ENCODE peak calls at places on chromosomes 13 and 19, in five cellular contexts. N, S, U, Y and O are unnamed samples.

GRCh38 chr13:46896346-46897138 is at the start of gene HTR2A:
- DNase-seq in N (peak), S (peak), U (no peak), Y (no peak), O (peak)

GRCh38 chr19:55379161-55379560 is 2.5 kb downstream of the TMEM190 start:
- DNase-seq in N (no peak), S (no peak), U (no peak), Y (no peak), O (no peak)

GRCh38 chr13:42102961-42103688 is 54.7 kb downstream of the DGKH start:
- DNase-seq in N (no peak), S (no peak), U (no peak), Y (no peak), O (no peak)

GRCh38 chr13:33547035-33547434 is 261.5 kb upstream of the STARD13 start:
- DNase-seq in N (no peak), S (no peak), U (no peak), Y (no peak), O (no peak)

GRCh38 chr13:110475550-110476219 is 85.8 kb downstream of the RAB20 start:
- DNase-seq in N (no peak), S (no peak), U (no peak), Y (no peak), O (no peak)

GRCh38 chr19:46271488-46272197 is 25.2 kb upstream of the HIF3A start:
- DNase-seq in N (no peak), S (no peak), U (no peak), Y (no peak), O (no peak)

GRCh38 chr19:47228937-47229673 is 1.9 kb downstream of the BBC3 start:
- DNase-seq in N (no peak), S (no peak), U (no peak), Y (no peak), O (peak)

GRCh38 chr19:16441661-16442071 is 30.1 kb downstream of the EPS15L1 start:
- DNase-seq in N (no peak), S (no peak), U (no peak), Y (no peak), O (no peak)

GRCh38 chr13:72651196-72651595 is 76.2 kb downstream of the MZT1 start:
- DNase-seq in N (no peak), S (no peak), U (no peak), Y (no peak), O (no peak)

GRCh38 chr19:28885965-28886364 is 327.0 kb downstream of the UQCRFS1 start:
- DNase-seq in N (no peak), S (no peak), U (no peak), Y (no peak), O (no peak)

GRCh38 chr19:15452111-15453047 is 2.6 kb upstream of the WIZ start:
- DNase-seq in N (peak), S (peak), U (peak), Y (no peak), O (peak)

GRCh38 chr13:33870046-33870668 is 52.2 kb downstream of the RFC3 start:
- DNase-seq in N (no peak), S (no peak), U (no peak), Y (no peak), O (no peak)

GRCh38 chr13:34116651-34117050 is 298.7 kb downstream of the RFC3 start:
- DNase-seq in N (no peak), S (no peak), U (no peak), Y (no peak), O (no peak)

GRCh38 chr19:5935473-5936307 is 21.6 kb downstream of the CAPS start:
- DNase-seq in N (no peak), S (no peak), U (no peak), Y (no peak), O (no peak)

GRCh38 chr13:50592412-50593145 is 250.9 kb downstream of the DLEU7 start:
- DNase-seq in N (no peak), S (no peak), U (no peak), Y (no peak), O (no peak)

GRCh38 chr19:8445488-8446001 is 770 bp downstream of the HNRNPM start:
- DNase-seq in N (peak), S (peak), U (no peak), Y (no peak), O (peak)

GRCh38 chr13:107020393-107020792 is 452.5 kb upstream of the ARGLU1 start:
- DNase-seq in N (no peak), S (no peak), U (no peak), Y (no peak), O (no peak)

GRCh38 chr13:112204881-112205327 is 138.0 kb downstream of the SOX1 start:
- DNase-seq in N (no peak), S (no peak), U (no peak), Y (no peak), O (no peak)

GRCh38 chr19:5588906-5589676 is 21.3 kb upstream of the TINCR start:
- DNase-seq in N (no peak), S (peak), U (no peak), Y (no peak), O (no peak)

GRCh38 chr19:48633148-48634035 is 3.8 kb downstream of the DBP start:
- DNase-seq in N (no peak), S (no peak), U (no peak), Y (no peak), O (no peak)

GRCh38 chr19:6925801-6926751 is 38.7 kb downstream of the ADGRE1 start:
- DNase-seq in N (no peak), S (no peak), U (no peak), Y (peak), O (no peak)

GRCh38 chr19:6415592-6416190 is 8.9 kb downstream of the KHSRP start:
- DNase-seq in N (no peak), S (no peak), U (no peak), Y (no peak), O (peak)

GRCh38 chr13:30312859-30313258 is 5.5 kb upstream of the KATNAL1 start:
- DNase-seq in N (no peak), S (no peak), U (no peak), Y (no peak), O (no peak)

GRCh38 chr19:42140125-42140754 is 8.0 kb upstream of the POU2F2 start:
- DNase-seq in N (peak), S (peak), U (no peak), Y (no peak), O (no peak)

GRCh38 chr13:100707818-100708740 is 33.5 kb upstream of the TMTC4 start:
- DNase-seq in N (no peak), S (no peak), U (no peak), Y (no peak), O (no peak)

GRCh38 chr13:110570886-110571285 is 9.4 kb upstream of the RAB20 start:
- DNase-seq in N (no peak), S (no peak), U (no peak), Y (no peak), O (no peak)

GRCh38 chr19:15316498-15316897 is 15.8 kb downstream of the BRD4 start:
- DNase-seq in N (no peak), S (no peak), U (no peak), Y (peak), O (no peak)

GRCh38 chr13:101415358-101416174 is 742 bp downstream of the NALCN start:
- DNase-seq in N (no peak), S (no peak), U (no peak), Y (no peak), O (no peak)

GRCh38 chr19:56692496-56692895 is 20.9 kb upstream of the ZNF835 start:
- DNase-seq in N (no peak), S (no peak), U (no peak), Y (no peak), O (no peak)

GRCh38 chr19:2228157-2229030 is 7.7 kb downstream of the PLEKHJ1 start:
- DNase-seq in N (no peak), S (no peak), U (no peak), Y (no peak), O (no peak)

GRCh38 chr19:2253106-2254051 is 2.8 kb downstream of the JSRP1 start:
- DNase-seq in N (no peak), S (peak), U (no peak), Y (no peak), O (no peak)

GRCh38 chr13:113816925-113817859 is 46.7 kb downstream of the GAS6 start:
- DNase-seq in N (peak), S (peak), U (peak), Y (no peak), O (peak)

DNA sequence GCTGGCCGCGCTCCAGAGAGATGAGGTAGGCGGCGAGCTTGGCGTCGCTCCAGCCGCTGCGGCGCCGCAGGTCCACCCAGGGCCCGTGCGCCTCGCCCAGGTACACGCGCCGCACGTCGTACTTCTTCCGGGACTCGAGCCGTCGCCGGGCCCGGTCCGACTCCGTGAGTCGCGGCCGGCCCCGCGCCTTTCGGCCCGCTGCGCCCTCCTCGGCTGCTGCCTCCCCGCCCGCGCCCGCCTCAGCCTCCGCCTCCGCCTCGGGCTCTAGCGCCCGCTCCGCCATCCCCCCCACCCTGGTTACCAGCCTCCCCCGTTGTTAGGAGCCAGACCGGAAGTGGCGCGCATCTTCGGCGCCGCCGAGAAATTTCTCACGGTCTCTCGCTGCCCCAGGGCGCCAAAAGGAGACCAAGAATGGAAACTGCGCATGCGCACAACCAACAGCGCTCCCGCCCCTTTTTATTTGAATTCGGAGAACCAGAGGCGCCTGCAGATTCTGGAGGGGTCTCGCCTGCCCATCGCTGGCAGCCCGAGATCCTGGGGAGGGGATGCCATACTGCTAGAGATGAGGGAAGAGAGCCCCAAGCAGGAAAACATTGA is at the start of gene ZNF653:
- DNase-seq in N (peak), S (peak), U (peak), Y (peak), O (peak)
- TF ChIP-seq POLR2AphosphoS5 in N (peak), S (peak), U (no peak), Y (no peak), O (no peak)

DNA sequence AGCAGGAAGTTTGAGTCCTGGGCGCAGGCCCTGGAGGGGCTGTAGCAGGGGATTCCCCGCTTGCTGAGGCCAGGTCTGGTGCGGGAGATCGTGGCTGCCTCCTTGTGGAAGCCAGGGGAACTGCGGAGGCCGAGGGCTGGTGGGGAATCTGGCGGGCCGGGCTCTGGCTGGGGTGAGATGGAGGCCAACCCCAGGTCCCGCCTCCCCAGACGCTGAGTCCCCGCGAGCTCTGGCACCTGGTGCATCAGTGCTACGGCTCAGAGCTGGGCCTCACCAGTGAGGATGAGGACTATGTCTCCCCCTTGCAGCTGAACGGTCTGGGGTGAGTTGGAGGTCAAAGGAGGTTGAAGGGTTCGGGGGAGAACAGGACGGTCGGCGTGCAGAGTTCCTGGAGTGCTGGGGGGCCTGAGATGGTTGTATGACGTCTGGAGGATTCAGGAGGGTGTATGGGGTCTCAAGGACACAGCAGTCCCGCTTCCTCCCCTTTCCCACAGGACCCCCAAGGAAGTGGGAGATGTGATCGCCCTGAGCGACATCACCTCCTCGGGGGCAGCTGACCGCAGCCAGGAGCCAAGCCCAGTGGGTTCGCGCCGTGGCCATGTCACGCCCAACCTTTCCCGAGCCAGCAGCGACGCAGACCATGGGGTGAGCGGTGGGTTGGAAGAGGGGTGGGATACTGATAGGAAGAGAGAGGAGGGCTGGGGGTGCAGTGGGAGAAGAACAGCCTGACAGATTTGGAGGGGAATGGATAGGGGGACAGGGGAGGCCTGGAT is 13.1 kb downstream of the GRAMD1A start:
- DNase-seq in N (peak), S (peak), U (peak), Y (no peak), O (peak)
- TF ChIP-seq POLR2AphosphoS5 in N (peak), S (peak), U (peak), Y (no peak), O (no peak)

GRCh38 chr19:10688545-10689280 is 12.5 kb upstream of the QTRT1 start:
- DNase-seq in N (no peak), S (no peak), U (no peak), Y (no peak), O (no peak)
- TF ChIP-seq POLR2AphosphoS5 in N (no peak), S (peak), U (peak), Y (no peak), O (no peak)

DNA sequence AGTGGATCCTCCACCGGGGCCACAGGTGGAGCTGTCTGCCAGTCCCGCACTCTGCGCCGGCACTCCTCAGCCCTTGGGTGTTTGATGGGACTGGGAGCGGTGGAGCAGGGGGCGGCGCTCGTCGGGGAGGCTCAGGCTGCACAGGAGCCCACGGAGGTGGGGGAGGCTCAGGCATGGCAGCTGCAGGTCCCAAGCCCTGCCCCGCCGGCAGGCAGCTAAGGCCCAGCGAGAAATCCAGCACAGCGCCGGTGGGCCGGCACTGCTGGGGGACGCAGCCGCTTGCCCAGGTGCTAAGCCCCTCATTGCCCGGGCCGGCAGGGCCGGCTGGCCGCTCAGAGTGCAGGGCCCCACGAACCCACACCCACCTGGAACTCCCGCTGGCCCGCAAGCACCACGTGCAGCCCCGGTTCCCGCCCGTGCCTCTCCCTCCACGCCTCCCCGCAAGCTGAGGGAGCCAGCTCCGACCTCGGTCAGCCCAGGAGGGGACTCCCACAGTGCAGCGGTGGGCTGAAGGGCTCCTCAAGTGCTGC is 286.4 kb downstream of the RBM26 start:
- DNase-seq in N (no peak), S (peak), U (no peak), Y (no peak), O (peak)
- TF ChIP-seq POLR2AphosphoS5 in N (no peak), S (no peak), U (no peak), Y (no peak), O (no peak)

GRCh38 chr19:4368128-4368820 is 24.9 kb downstream of the MPND start:
- DNase-seq in N (no peak), S (no peak), U (no peak), Y (no peak), O (no peak)

GRCh38 chr19:4370418-4371041 is 27.2 kb downstream of the MPND start:
- DNase-seq in N (no peak), S (no peak), U (no peak), Y (no peak), O (no peak)

GRCh38 chr19:4369888-4370260 is 26.5 kb downstream of the MPND start:
- DNase-seq in N (peak), S (peak), U (peak), Y (no peak), O (no peak)

GRCh38 chr19:4367781-4368127 is 24.4 kb downstream of the MPND start:
- DNase-seq in N (no peak), S (no peak), U (no peak), Y (no peak), O (no peak)

GRCh38 chr19:4369109-4369887 is 25.9 kb downstream of the MPND start:
- DNase-seq in N (peak), S (peak), U (peak), Y (peak), O (no peak)
- TF ChIP-seq POLR2AphosphoS5 in N (no peak), S (peak), U (peak), Y (no peak), O (no peak)

GRCh38 chr13:98577823-98578285 is 947 bp upstream of the STK24 start:
- DNase-seq in N (peak), S (peak), U (no peak), Y (no peak), O (no peak)

GRCh38 chr13:98576215-98576945 is 527 bp downstream of the STK24 start:
- DNase-seq in N (peak), S (peak), U (peak), Y (no peak), O (peak)

GRCh38 chr13:98575009-98575866 is 1.7 kb downstream of the STK24 start:
- DNase-seq in N (no peak), S (no peak), U (no peak), Y (no peak), O (no peak)

GRCh38 chr13:98575876-98576214 is 1.1 kb downstream of the STK24 start:
- DNase-seq in N (no peak), S (no peak), U (no peak), Y (no peak), O (no peak)

GRCh38 chr13:98576963-98577822 is at the start of gene STK24:
- DNase-seq in N (peak), S (peak), U (peak), Y (no peak), O (peak)
- TF ChIP-seq POLR2AphosphoS5 in N (no peak), S (peak), U (no peak), Y (no peak), O (peak)

GRCh38 chr13:44311011-44311481 is 62.6 kb upstream of the SERP2 start:
- DNase-seq in N (peak), S (no peak), U (no peak), Y (no peak), O (peak)
- TF ChIP-seq POLR2AphosphoS5 in N (peak), S (no peak), U (no peak), Y (no peak), O (peak)